ENCODE peak calls at places on chromosomes 12 and 14, in five cellular contexts. F is HCT116, W is PC-3, V is OCI-LY7, R is GM23338. B is an unnamed sample.

GRCh38 chr14:75143761-75144527 is 17.1 kb upstream of the NEK9 start:
- DNase-seq in W (no peak), V (no peak), R (no peak), F (no peak), B (no peak)

GRCh38 chr14:61439779-61440418 is 118.5 kb downstream of the PRKCH start:
- DNase-seq in W (no peak), V (no peak), F (no peak), R (no peak), B (no peak)

GRCh38 chr12:120651821-120652220 is 11.4 kb downstream of the CABP1 start:
- DNase-seq in R (peak), W (no peak), F (no peak), V (no peak), B (no peak)

GRCh38 chr12:75881910-75882309 is 149.7 kb downstream of the PHLDA1 start:
- DNase-seq in R (no peak), F (no peak), V (no peak), W (no peak), B (no peak)

GRCh38 chr14:90577661-90578282 is 180.9 kb downstream of the CALM1 start:
- DNase-seq in R (no peak), W (no peak), V (no peak), F (no peak), B (no peak)

GRCh38 chr12:69440886-69441285 is 29.3 kb upstream of the FRS2 start:
- DNase-seq in R (no peak), F (no peak), W (no peak), V (no peak), B (no peak)

GRCh38 chr14:103103461-103104388 is 9.2 kb downstream of the EXOC3L4 start:
- DNase-seq in V (no peak), F (no peak), R (peak), W (peak), B (no peak)

GRCh38 chr12:49515266-49515665 is 23.6 kb upstream of the KCNH3 start:
- DNase-seq in R (no peak), W (peak), V (no peak), F (no peak), B (no peak)

GRCh38 chr14:69703047-69704046 is 63.6 kb upstream of the SRSF5 start:
- DNase-seq in F (no peak), R (no peak), W (no peak), V (peak), B (no peak)

GRCh38 chr14:56891226-56891625 is 80.9 kb upstream of the OTX2 start:
- DNase-seq in W (no peak), R (no peak), F (no peak), V (no peak), B (peak)

GRCh38 chr12:70040141-70040540 is 203.1 kb upstream of the CNOT2 start:
- DNase-seq in V (no peak), R (no peak), W (no peak), F (no peak), B (no peak)

DNA sequence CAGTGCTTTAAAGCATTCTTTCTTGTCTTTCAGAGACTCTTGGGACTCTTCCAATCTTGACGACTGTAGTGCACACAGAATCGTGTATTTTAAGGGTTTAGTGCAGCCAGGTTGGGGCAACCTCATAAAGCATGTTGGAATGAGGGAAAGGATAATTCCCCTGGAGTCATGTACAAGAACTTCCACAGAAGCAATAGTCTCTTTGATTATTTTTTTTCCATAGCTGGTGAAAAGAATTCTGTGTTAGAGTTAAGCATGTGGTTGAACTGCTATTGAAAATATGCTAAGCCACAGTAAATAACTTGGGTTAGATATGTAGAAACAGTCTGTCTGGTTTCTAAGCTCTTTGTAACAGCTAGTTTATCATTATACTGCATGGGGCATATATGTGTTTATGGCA is 246.8 kb upstream of the DAAM1 start:
- DNase-seq in R (no peak), F (no peak), W (no peak), V (no peak), B (no peak)
- H3K27ac ChIP-seq in R (no peak), F (no peak), W (no peak), V (no peak), B (no peak)

GRCh38 chr12:86774841-86775386 is 518.7 kb upstream of the MGAT4C start:
- DNase-seq in W (peak), F (no peak), R (no peak), V (no peak), B (no peak)
- TF ChIP-seq EZH2phosphoT487 in W (no peak), F (no peak), R (no peak), V (no peak), B (no peak)

DNA sequence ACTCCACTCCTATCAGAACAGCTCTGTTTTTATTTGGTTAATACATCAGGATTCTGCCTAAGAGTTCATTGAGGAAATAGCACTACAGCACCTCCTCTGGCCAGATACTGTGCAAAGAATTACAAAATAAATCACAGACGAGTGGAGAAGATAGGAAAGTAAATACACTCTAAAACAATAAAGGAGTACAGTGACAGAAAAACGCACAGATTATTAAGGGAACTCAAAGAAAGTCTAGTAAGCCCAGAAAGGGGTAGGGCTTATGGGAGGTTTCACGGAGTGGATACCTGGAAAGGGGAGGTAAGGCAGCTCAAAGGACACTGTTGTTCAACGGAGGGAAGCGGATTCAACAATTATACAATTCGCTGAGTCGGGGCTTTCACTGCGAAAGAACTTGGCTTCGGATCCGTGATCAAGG is 5.5 kb downstream of the OR10AD1 start:
- DNase-seq in V (peak), F (peak), W (peak), R (peak), B (peak)
- H3K27ac ChIP-seq in V (peak), F (peak), W (peak), R (peak), B (peak)

DNA sequence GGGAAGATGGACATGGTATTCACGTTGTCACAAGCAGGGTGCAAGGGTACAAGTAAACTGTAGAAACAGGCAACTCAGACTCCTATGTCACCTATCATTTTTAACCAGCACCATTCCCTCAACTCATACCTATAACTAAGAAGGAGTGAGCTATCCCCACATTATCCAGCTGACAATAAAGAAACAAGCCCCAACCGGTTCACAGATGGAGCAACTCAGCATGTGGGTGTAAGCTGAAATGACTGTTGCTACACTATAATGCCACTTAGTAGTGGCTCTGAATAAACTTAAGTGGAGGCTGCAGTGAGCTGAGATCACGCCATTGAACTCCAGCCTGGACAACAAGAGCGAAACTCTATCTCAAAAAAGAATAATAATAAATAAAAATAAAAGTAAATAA is 829.5 kb upstream of the MDGA2 start:
- DNase-seq in F (no peak), R (no peak), W (no peak), V (no peak), B (no peak)
- TF ChIP-seq EZH2phosphoT487 in F (no peak), R (no peak), W (no peak), V (no peak), B (no peak)

GRCh38 chr12:19095331-19095730 is 34.2 kb upstream of the PLEKHA5 start:
- DNase-seq in W (no peak), R (no peak), V (no peak), F (no peak), B (no peak)
- H3K27ac ChIP-seq in W (peak), R (no peak), V (no peak), F (no peak), B (no peak)